ENCODE peak calls at places on chromosomes 1 and 21, in seven cellular contexts. J is SJCRH30; Y is CD8-positive, alpha-beta T cell; U is left ventricle myocardium inferior; R is cardiac muscle cell; X is fibroblast of the aortic adventitia; K is heart left ventricle. D is an unnamed sample.

GRCh38 chr1:103275725-103276124 is 167.4 kb upstream of the COL11A1 start:
- DNase-seq in Y (no peak), X (no peak), U (no peak), K (no peak), R (no peak), J (no peak), D (no peak)

GRCh38 chr1:55127827-55128343 is 87.3 kb downstream of the USP24 start:
- DNase-seq in X (peak), U (no peak), K (no peak), Y (no peak), R (no peak), J (peak), D (no peak)

GRCh38 chr1:88063605-88064004 is 620.5 kb upstream of the PKN2 start:
- DNase-seq in R (no peak), U (no peak), J (no peak), Y (no peak), K (no peak), X (peak), D (no peak)

GRCh38 chr1:198679535-198680173 is 40.8 kb downstream of the PTPRC start:
- DNase-seq in R (no peak), X (no peak), U (no peak), J (no peak), Y (peak), K (no peak), D (no peak)

GRCh38 chr1:186793582-186793927 is 35.2 kb upstream of the PLA2G4A start:
- DNase-seq in U (no peak), K (no peak), J (no peak), Y (no peak), X (no peak), R (no peak), D (no peak)

GRCh38 chr1:5821496-5822176 is 170.6 kb downstream of the NPHP4 start:
- DNase-seq in J (no peak), Y (no peak), K (no peak), R (no peak), X (no peak), U (no peak), D (no peak)

GRCh38 chr1:22259581-22260282 is 116.8 kb upstream of the WNT4 start:
- DNase-seq in U (no peak), X (no peak), Y (no peak), R (no peak), K (no peak), J (peak), D (peak)

GRCh38 chr1:246383791-246384190 is 123.3 kb downstream of the SMYD3 start:
- DNase-seq in Y (no peak), R (no peak), K (no peak), X (no peak), U (no peak), J (no peak), D (no peak)

GRCh38 chr1:3852711-3853498 is 4.1 kb downstream of the CEP104 start:
- DNase-seq in U (no peak), X (no peak), Y (no peak), R (no peak), J (no peak), K (no peak), D (no peak)

GRCh38 chr1:61674221-61674620 is 50.7 kb downstream of the TM2D1 start:
- DNase-seq in Y (no peak), K (no peak), X (no peak), U (no peak), J (no peak), R (no peak), D (no peak)

GRCh38 chr1:180540697-180541594 is 17.8 kb upstream of the OVAAL start:
- DNase-seq in J (no peak), R (no peak), U (no peak), K (peak), X (peak), Y (no peak), D (no peak)

GRCh38 chr1:184954232-184954995 is 19.9 kb downstream of the NIBAN1 start:
- DNase-seq in K (no peak), J (no peak), X (peak), R (peak), U (no peak), Y (no peak), D (peak)

GRCh38 chr1:39134768-39135333 is 69.6 kb upstream of the MACF1 start:
- DNase-seq in J (no peak), Y (no peak), K (no peak), U (no peak), X (no peak), R (no peak), D (no peak)

GRCh38 chr21:33762798-33763572 is 120.7 kb downstream of the ITSN1 start:
- DNase-seq in J (no peak), R (no peak), X (peak), K (no peak), U (no peak), Y (no peak), D (no peak)

GRCh38 chr1:51444096-51444495 is 75.0 kb downstream of the EPS15 start:
- DNase-seq in R (no peak), J (no peak), U (no peak), X (peak), Y (no peak), K (no peak), D (no peak)

GRCh38 chr1:214328770-214329455 is 48.0 kb downstream of the SMYD2 start:
- DNase-seq in R (peak), Y (peak), U (peak), J (peak), X (peak), K (peak), D (peak)

GRCh38 chr1:245566952-245567351 is 412.2 kb downstream of the KIF26B start:
- DNase-seq in R (peak), J (no peak), Y (no peak), U (no peak), X (peak), K (no peak), D (no peak)

GRCh38 chr1:48610628-48611542 is 138.9 kb upstream of the SPATA6 start:
- DNase-seq in R (peak), X (no peak), J (no peak), K (peak), Y (no peak), U (peak), D (no peak)

GRCh38 chr1:202105571-202106339 is 17.0 kb upstream of the GPR37L1 start:
- DNase-seq in J (peak), X (peak), Y (no peak), R (peak), K (no peak), U (no peak), D (peak)

GRCh38 chr1:203439086-203439620 is 36.5 kb upstream of the PRELP start:
- DNase-seq in U (no peak), X (peak), R (no peak), K (no peak), J (no peak), Y (no peak), D (no peak)

GRCh38 chr1:229631966-229632365 is 5.9 kb downstream of the URB2 start:
- DNase-seq in K (no peak), R (no peak), J (no peak), Y (no peak), X (no peak), U (no peak), D (no peak)

GRCh38 chr1:50603274-50604271 is 180.3 kb upstream of the DMRTA2 start:
- DNase-seq in R (peak), U (no peak), X (peak), J (no peak), Y (no peak), K (no peak), D (no peak)

GRCh38 chr1:22287946-22288520 is 145.1 kb upstream of the WNT4 start:
- DNase-seq in X (no peak), Y (no peak), J (no peak), U (no peak), K (no peak), R (no peak), D (no peak)

GRCh38 chr1:53949651-53950050 is 3.5 kb downstream of the LRRC42 start:
- DNase-seq in J (no peak), U (no peak), K (no peak), Y (no peak), R (peak), X (no peak), D (no peak)

GRCh38 chr21:42716074-42716473 is 62.7 kb downstream of the PDE9A start:
- DNase-seq in X (no peak), J (no peak), Y (no peak), U (no peak), R (no peak), K (no peak), D (no peak)

GRCh38 chr1:9653783-9654517 is 2.4 kb downstream of the PIK3CD start:
- DNase-seq in J (no peak), K (no peak), R (no peak), Y (no peak), X (no peak), U (no peak), D (no peak)

GRCh38 chr1:113517346-113517745 is 127.0 kb downstream of the MAGI3 start:
- DNase-seq in J (no peak), Y (no peak), X (no peak), U (no peak), K (no peak), R (no peak), D (no peak)

GRCh38 chr1:164772635-164773034 is 213.7 kb downstream of the PBX1 start:
- DNase-seq in J (peak), R (peak), U (peak), K (peak), X (peak), Y (no peak), D (peak)

GRCh38 chr21:35303085-35303484 is 254.0 kb upstream of the RUNX1 start:
- DNase-seq in K (no peak), J (no peak), R (no peak), X (peak), Y (no peak), U (no peak), D (no peak)

DNA sequence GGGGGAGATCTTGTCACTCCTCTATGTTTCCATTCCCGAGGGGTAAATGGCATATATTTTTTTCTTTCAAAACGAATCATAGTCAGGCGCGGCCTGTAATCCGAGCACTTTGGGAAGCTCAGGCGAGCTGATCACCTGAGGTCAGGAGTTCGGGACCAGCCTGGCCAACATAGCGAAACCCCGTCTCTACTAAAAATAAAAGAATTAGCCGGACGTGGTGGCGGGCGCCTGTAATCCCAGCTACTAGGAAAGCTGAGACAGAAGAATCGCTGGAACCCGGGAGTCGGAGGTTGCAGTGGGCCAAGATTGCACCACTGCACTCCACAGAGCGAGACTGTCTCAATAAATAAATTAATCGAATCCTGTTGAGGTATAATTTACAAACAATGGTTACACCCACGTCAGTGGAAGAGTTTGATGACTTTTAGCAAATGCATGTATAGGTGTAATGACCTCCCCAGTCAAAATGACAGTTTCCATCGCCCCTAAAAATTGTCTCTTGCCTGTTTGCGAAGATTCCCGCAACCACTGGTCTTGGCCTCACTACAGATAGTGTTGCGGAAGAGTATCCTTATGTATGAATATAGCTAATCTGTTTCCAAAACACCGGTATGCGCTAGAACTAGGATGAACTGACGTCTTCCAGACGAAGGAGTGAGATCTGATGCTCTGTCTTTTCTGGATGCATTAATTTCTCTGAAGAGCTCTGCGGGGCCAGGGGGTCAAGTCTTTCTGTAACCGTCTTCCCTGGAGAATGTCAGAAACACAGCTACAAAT is 902 bp upstream of the HEATR1 start:
- DNase-seq in Y (no peak), K (no peak), J (no peak), X (no peak), U (no peak), R (peak), D (no peak)
- H3K4me3 ChIP-seq in Y (peak), K (peak), J (peak), X (peak), U (peak), R (peak), D (peak)

DNA sequence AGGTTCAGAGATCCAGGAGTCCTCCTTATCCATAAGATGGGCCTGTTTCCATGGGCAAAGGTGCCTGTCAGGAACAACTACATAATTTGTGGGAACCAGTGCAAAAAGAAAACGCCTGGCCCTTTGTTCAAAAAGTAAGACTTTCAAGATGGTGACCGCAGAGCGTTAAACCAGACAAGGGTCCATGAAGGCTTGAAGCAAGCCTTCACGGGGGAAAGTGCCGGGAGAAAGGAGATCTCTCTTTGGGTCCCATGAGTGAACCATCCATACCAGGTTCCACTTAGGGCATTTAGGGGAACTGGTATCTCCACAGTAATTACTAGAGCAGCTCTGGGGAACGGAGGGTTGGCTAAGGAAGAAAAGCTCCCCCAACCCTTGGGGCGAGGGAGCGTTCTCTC is 927 bp upstream of the RASSF5 start:
- DNase-seq in R (no peak), U (no peak), J (no peak), K (no peak), X (no peak), Y (no peak), D (no peak)
- H3K4me3 ChIP-seq in R (peak), U (peak), J (no peak), K (no peak), X (no peak), Y (peak), D (no peak)

GRCh38 chr1:200619894-200620272 is 668 bp downstream of the KIF14 start:
- DNase-seq in X (no peak), J (no peak), Y (no peak), U (no peak), R (no peak), K (no peak), D (no peak)
- H3K4me3 ChIP-seq in X (peak), J (peak), Y (peak), U (peak), R (peak), K (no peak), D (peak)

DNA sequence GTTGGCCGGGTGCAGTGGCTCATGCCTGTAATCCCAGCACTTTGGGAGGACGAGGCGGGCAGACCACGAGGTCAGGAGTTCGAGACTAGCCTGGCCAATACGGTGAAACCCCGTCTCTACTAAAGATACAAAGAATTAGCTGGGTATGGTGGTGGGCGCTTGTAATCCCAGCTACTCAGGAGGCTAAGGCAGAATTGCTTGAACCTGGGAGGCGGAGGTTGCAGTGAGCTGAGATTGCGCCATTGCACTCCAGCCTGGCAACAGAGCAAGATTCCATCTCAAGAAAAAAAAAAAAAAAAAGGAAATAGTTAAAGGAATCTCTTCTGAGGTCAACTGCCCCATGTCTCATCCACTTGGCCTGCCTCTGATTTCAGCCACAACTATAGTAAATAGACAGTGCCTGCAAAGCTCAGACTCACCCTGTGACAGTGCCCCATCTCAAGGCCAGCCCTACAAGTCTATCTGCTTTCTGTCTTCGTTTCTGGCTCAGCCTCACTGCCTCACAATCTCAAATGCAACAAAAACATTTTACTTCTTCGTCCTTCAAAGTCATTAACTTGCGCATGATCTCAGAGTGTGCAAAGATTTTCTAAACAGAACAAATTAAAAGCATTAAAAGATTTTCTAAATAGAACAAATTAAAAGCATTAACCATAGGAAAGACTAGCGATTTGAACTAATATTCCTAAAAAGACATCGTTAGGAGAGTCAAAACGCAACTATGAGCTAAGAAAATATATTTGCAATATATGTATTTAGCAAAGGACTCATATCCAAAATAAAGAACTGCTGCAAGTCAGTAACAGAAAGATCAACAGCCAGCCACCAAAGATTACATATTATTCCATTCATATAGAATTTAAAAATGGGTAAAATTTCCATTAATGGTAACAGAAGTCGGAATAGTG is 65.0 kb upstream of the PRDX6 start:
- DNase-seq in Y (no peak), U (no peak), J (no peak), K (no peak), R (no peak), X (peak), D (no peak)
- H3K4me3 ChIP-seq in Y (no peak), U (no peak), J (no peak), K (no peak), R (no peak), X (no peak), D (no peak)

D was measured in Caco-2.